ENCODE peak calls at places on chromosomes 12 and 14, in five cellular contexts. A, Q, U, R and V are unnamed samples.

GRCh38 chr14:67599698-67600561 is at the start of gene PIGH:
- DNase-seq in A (peak; percentile 90), Q (peak; percentile 96), U (peak; percentile 17), R (peak; percentile 46), V (no peak)

GRCh38 chr12:666766-667308 is 3.6 kb upstream of the NINJ2 start:
- DNase-seq in A (peak; percentile 23), Q (no peak), U (peak; percentile 60), R (no peak), V (no peak)

GRCh38 chr14:86404425-86404824 is 874.5 kb downstream of the FLRT2 start:
- DNase-seq in A (peak; percentile 52), Q (no peak), U (no peak), R (no peak), V (no peak)

GRCh38 chr14:33776871-33777270 is 174.0 kb downstream of the EGLN3 start:
- DNase-seq in A (no peak), Q (no peak), U (no peak), R (no peak), V (no peak)

GRCh38 chr14:75342762-75343599 is 64.4 kb downstream of the FOS start:
- DNase-seq in A (no peak), Q (no peak), U (no peak), R (no peak), V (no peak)

GRCh38 chr14:104751539-104752337 is 1.2 kb upstream of the SIVA1 start:
- DNase-seq in A (no peak), Q (peak; percentile 73), U (no peak), R (no peak), V (no peak)

GRCh38 chr14:37864861-37865718 is 269.7 kb downstream of the TTC6 start:
- DNase-seq in A (no peak), Q (no peak), U (peak; percentile 57), R (no peak), V (no peak)

GRCh38 chr12:129544716-129545115 is 359.1 kb downstream of the TMEM132D start:
- DNase-seq in A (no peak), Q (no peak), U (no peak), R (no peak), V (no peak)

GRCh38 chr14:78798757-78799156 is 628.6 kb downstream of the NRXN3 start:
- DNase-seq in A (no peak), Q (no peak), U (no peak), R (no peak), V (no peak)

GRCh38 chr14:72609205-72609916 is 284.5 kb downstream of the DPF3 start:
- DNase-seq in A (no peak), Q (no peak), U (no peak), R (no peak), V (no peak)

GRCh38 chr14:103138483-103139370 is 15.5 kb downstream of the TNFAIP2 start:
- DNase-seq in A (no peak), Q (no peak), U (no peak), R (no peak), V (no peak)

GRCh38 chr12:116148844-116149243 is 128.6 kb downstream of the MED13L start:
- DNase-seq in A (no peak), Q (no peak), U (no peak), R (no peak), V (no peak)

GRCh38 chr14:105532735-105533141 is 6.4 kb downstream of the TMEM121 start:
- DNase-seq in A (peak; percentile 42), Q (no peak), U (no peak), R (no peak), V (no peak)

GRCh38 chr12:122793685-122794106 is 19.3 kb downstream of the CCDC62 start:
- DNase-seq in A (peak; percentile 78), Q (no peak), U (no peak), R (peak; percentile 38), V (no peak)

GRCh38 chr12:5498081-5498480 is 66.2 kb downstream of the NTF3 start:
- DNase-seq in A (no peak), Q (no peak), U (no peak), R (no peak), V (no peak)

GRCh38 chr12:111409403-111410228 is 3.9 kb downstream of the SH2B3 start:
- DNase-seq in A (peak; percentile 87), Q (peak; percentile 90), U (no peak), R (no peak), V (no peak)

GRCh38 chr14:59425322-59425945 is 39.7 kb downstream of the GPR135 start:
- DNase-seq in A (peak; percentile 78), Q (no peak), U (no peak), R (peak; percentile 8), V (no peak)

GRCh38 chr12:124545508-124546418 is 21.6 kb downstream of the NCOR2 start:
- DNase-seq in A (no peak), Q (no peak), U (no peak), R (no peak), V (no peak)

GRCh38 chr12:46300906-46301305 is 32.1 kb upstream of the SLC38A1 start:
- DNase-seq in A (peak; percentile 18), Q (no peak), U (no peak), R (no peak), V (no peak)

GRCh38 chr12:101942206-101942605 is 64.8 kb downstream of the DRAM1 start:
- DNase-seq in A (no peak), Q (no peak), U (no peak), R (no peak), V (no peak)

GRCh38 chr12:121966959-121967358 is 48.6 kb downstream of the CFAP251 start:
- DNase-seq in A (peak; percentile 20), Q (no peak), U (no peak), R (no peak), V (no peak)

GRCh38 chr12:6536894-6537579 is 2.7 kb downstream of the GAPDH start:
- DNase-seq in A (no peak), Q (no peak), U (no peak), R (no peak), V (no peak)

GRCh38 chr14:31864937-31865855 is 211.9 kb upstream of the ARHGAP5 start:
- DNase-seq in A (no peak), Q (no peak), U (no peak), R (no peak), V (no peak)

DNA sequence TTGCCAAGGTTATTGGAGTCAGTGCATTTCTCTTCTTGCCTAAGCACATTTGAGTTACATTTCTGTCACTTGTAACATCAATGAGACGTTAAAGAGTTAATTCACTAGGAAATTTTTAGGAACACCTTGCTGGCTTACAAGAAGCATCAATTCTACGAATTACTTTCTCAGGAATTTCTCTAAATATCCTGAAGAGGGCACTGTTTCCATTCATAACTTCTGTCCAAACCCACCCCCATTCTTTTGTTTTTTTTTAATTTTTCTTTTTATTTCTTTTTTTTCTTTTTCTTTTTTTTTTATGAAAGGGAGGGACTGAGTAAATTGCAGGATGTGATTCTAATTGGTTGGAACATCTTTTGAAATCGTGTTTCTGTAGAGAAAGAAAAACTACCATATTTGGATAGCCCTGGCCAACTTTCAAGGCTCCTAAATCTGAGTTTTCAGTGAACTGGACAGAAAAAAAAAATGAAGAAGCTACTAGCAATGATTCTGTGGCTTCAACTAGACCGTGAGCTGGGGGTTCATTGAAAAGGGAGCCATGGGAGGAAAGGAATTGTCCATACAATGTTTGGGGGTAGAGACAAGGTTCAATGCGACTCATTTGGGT is 285.3 kb downstream of the DAD1 start:
- DNase-seq in A (peak; percentile 18), Q (no peak), U (no peak), R (no peak), V (no peak)
- TF ChIP-seq CTCF in A (peak; percentile 45), Q (peak; percentile 51), U (peak; percentile 47), R (peak; percentile 59), V (peak; percentile 45)

DNA sequence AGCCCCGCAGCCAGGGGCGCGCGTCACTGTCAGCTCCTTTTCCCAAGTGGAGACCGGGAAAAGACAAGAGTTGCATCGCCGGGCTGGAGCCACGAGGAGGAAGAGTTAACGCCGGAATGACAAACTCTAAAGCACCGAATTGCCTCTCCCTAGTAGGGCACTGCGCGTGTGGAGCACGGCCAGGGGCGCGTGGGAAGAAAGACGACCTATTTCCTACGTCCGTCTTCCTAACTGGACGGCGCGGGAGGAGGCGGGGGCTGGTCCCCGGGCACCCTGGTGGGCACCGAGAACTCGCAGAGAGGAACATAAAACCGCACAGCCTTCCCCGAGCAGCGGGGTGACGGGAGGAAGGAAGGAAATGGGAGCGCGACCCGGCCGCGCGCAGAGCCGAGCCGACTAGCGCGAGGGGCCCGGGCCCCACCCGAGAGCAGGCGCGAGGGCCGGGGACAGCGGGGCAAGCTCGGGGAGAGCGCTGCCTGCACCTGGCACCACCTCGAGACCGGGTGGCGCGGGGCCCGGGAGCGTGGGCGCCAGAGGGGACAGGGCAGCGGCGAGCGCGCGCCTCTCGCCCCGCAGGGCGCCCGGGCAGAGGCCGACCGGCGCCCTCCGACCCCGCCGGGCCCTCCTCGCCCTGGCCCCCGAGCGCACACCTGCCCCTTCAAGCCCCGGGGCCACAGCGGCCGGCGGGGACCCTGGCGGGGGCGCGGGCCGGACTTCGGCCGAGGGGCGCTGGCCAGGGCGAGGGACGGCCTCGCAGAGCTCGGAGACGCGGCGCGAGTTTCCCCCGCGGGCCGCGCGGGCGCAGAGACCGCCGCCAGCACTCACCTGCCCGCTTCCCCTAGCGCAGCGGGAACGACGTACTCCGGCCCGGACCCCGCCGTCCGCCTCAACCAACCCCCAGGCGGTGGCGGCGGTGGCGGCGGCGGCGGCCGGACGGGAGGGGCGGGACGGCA is 480 bp downstream of the SETD3 start:
- DNase-seq in A (peak; percentile 71), Q (peak; percentile 79), U (peak; percentile 24), R (peak; percentile 16), V (no peak)
- TF ChIP-seq CTCF in A (no peak), Q (peak; percentile 36), U (peak; percentile 35), R (peak; percentile 27), V (peak; percentile 26)

GRCh38 chr12:2876431-2877046 is 435 bp downstream of the FOXM1 start:
- DNase-seq in A (peak; percentile 25), Q (no peak), U (no peak), R (no peak), V (no peak)

GRCh38 chr12:2877959-2878732 is 1.1 kb downstream of the RHNO1 start:
- DNase-seq in A (peak; percentile 71), Q (no peak), U (no peak), R (no peak), V (no peak)

GRCh38 chr12:2879853-2880252 is 2.8 kb downstream of the RHNO1 start:
- DNase-seq in A (no peak), Q (no peak), U (no peak), R (no peak), V (no peak)

DNA sequence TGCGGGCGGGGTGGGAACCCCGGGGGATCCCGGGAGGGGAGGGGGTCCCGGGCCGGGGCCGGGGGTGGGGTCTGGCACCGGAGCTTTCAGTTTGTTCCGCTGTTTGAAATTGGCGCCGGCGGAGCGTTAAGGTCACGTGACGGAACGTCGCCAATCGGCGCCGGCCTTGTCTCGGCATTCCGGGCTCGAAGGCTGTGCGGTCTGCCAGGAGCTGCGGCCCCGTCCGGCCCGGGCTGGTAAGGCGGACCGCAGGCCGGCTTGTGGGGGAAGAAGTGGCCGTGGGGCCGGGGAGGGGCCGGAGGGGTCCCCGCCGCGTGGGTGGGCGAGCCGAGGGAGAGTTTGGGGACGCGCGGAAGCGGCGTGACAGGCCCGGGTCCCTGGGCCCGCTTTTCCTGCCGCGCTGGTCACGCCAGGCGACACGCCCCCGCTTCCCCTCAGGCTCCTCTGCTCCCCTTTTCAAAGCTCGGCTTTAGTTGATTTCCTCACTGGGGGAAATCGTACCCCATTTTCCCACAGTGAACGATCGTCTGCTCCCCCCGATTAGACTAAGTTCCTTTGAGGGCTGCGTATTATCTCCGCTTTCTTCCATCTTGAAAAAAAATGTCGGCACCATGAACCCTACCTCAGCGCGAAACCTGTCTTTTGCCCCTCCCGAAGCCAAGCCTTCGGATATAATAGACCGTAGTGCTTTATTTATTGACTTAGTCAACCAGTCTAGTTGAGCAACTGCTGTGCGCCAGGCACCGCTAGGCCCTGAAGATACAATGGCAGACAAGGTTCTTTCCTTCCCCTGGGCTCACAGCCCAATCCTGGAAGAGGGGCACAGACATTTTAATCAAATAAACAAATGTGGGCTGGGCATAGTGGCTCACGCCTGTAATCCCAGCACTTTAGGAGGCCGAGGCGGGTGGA is at the start of the genes FOXM1 and RHNO1:
- DNase-seq in A (peak; percentile 92), Q (peak; percentile 95), U (no peak), R (peak; percentile 66), V (no peak)
- TF ChIP-seq CTCF in A (no peak), Q (peak; percentile 43), U (peak; percentile 23), R (peak; percentile 11), V (no peak)

GRCh38 chr14:100524933-100525243 is 62.3 kb downstream of the BEGAIN start:
- DNase-seq in A (no peak), Q (no peak), U (no peak), R (no peak), V (no peak)
- TF ChIP-seq CTCF in A (no peak), Q (peak; percentile 43), U (no peak), R (peak; percentile 42), V (peak; percentile 44)